ENCODE peak calls at places on chromosomes 1 and 21, in ten cellular contexts. M, S, V, R, I, G, H, P, B and O are unnamed samples.

GRCh38 chr1:173476197-173476663 is 905 bp upstream of the PRDX6 start:
- DNase-seq in R (no peak), S (no peak), H (no peak), G (no peak), M (no peak), B (no peak), V (no peak), P (no peak), I (no peak), O (no peak)

GRCh38 chr21:42330380-42331336 is 15.4 kb upstream of the TFF3 start:
- DNase-seq in M (no peak), I (no peak), B (no peak), H (peak), P (no peak), R (no peak), S (no peak), V (no peak), G (no peak), O (peak)

GRCh38 chr21:45559216-45560105 is 17.2 kb upstream of the SLC19A1 start:
- DNase-seq in I (no peak), P (no peak), S (no peak), V (peak), B (no peak), M (no peak), R (peak), H (no peak), G (peak), O (no peak)

GRCh38 chr1:84782881-84783280 is 92.6 kb upstream of the SSX2IP start:
- DNase-seq in I (no peak), P (no peak), G (no peak), B (no peak), M (no peak), H (no peak), R (no peak), S (no peak), V (no peak), O (no peak)

GRCh38 chr1:233230011-233230410 is 65.5 kb downstream of the PCNX2 start:
- DNase-seq in I (no peak), B (no peak), S (no peak), R (no peak), V (no peak), M (no peak), P (no peak), G (no peak), H (no peak), O (no peak)

GRCh38 chr1:178324003-178324402 is 172.8 kb downstream of the CLEC20A start:
- DNase-seq in B (no peak), M (no peak), H (no peak), V (no peak), G (no peak), R (no peak), P (no peak), I (no peak), S (no peak), O (no peak)

GRCh38 chr1:23916209-23917131 is 3.3 kb upstream of the CNR2 start:
- DNase-seq in H (peak), G (peak), R (peak), B (peak), M (peak), P (peak), I (peak), S (peak), V (no peak), O (peak)

GRCh38 chr1:20185834-20186782 is at the start of the genes PLA2G2C and UBXN10:
- DNase-seq in M (peak), R (peak), B (peak), P (no peak), V (no peak), G (peak), S (peak), H (peak), I (peak), O (no peak)

GRCh38 chr1:168320805-168321577 is 40.3 kb downstream of the TBX19 start:
- DNase-seq in I (peak), H (no peak), V (no peak), B (peak), P (no peak), R (no peak), M (no peak), G (peak), S (no peak), O (no peak)

GRCh38 chr1:245444181-245444580 is 289.4 kb downstream of the KIF26B start:
- DNase-seq in S (no peak), M (no peak), R (no peak), I (no peak), V (no peak), H (no peak), P (no peak), B (no peak), G (no peak), O (no peak)

GRCh38 chr1:116834605-116835004 is 75.1 kb upstream of the PTGFRN start:
- DNase-seq in B (no peak), V (no peak), R (no peak), S (no peak), I (no peak), G (no peak), H (no peak), M (no peak), P (no peak), O (no peak)

GRCh38 chr1:155717041-155717440 is 28.1 kb downstream of the DAP3 start:
- DNase-seq in P (no peak), S (no peak), H (no peak), B (no peak), I (no peak), V (no peak), R (no peak), G (no peak), M (no peak), O (no peak)

GRCh38 chr1:7513081-7513480 is 258.0 kb upstream of the VAMP3 start:
- DNase-seq in B (no peak), R (no peak), V (no peak), P (no peak), G (no peak), H (no peak), S (no peak), I (no peak), M (no peak), O (no peak)

GRCh38 chr1:59898927-59899326 is 27.6 kb downstream of the CYP2J2 start:
- DNase-seq in M (no peak), V (no peak), R (no peak), G (no peak), H (no peak), B (no peak), P (no peak), I (no peak), S (no peak), O (no peak)

GRCh38 chr1:236363237-236363636 is 30.8 kb upstream of the EDARADD start:
- DNase-seq in I (no peak), M (no peak), R (no peak), S (no peak), H (no peak), V (no peak), P (no peak), B (no peak), G (no peak), O (no peak)

GRCh38 chr1:69638673-69639072 is 71.0 kb downstream of the LRRC7 start:
- DNase-seq in G (no peak), P (no peak), V (no peak), I (no peak), B (no peak), M (no peak), R (no peak), S (no peak), H (no peak), O (no peak)

DNA sequence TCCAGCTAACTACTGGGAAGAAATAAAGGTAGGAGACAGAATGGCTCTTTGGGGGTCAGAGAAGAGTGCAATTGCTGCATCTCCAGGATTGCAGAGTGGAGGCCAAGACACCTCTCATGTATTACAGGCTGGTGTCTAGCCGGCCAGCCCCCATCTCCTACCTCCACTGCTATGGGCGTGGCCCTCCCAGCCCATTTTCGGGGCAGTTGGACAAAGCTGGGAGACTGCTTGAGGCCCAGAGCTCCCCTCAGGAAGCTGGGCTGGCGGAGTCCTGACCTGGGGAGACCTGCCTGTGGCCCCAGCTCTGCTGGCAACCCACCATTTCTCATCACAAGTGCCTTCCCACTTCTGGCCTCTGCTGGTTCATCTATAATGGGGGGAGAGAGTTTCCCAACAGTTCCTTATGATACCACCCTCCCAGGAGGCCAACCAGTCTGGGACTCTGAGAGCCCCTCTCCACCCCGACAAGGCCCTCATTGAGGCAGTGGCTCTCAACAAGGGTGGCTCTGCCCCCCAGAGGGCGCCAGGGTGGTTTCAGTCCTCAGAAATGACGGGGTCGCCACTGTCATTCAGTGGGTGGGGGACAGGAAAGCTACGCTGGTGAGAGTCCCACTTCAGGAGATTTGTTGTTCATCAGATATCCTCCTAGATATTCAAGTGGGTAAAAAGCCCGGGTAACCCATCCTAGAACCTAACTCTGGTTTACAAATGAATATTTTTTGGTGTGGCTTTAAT is 11.5 kb downstream of the RAP1GAP start:
- DNase-seq in P (no peak), I (no peak), G (no peak), V (no peak), R (no peak), M (no peak), B (no peak), H (no peak), S (no peak), O (no peak)
- TF ChIP-seq CTCF in P (no peak), I (no peak), G (no peak), V (no peak), R (no peak), M (no peak), B (no peak), H (no peak), S (no peak), O (no peak)

GRCh38 chr1:113616201-113616600 is 143.1 kb downstream of the PHTF1 start:
- DNase-seq in B (no peak), I (no peak), G (no peak), H (no peak), R (no peak), M (no peak), V (no peak), S (no peak), P (no peak), O (no peak)

GRCh38 chr1:113615425-113615824 is 143.9 kb downstream of the PHTF1 start:
- DNase-seq in B (no peak), G (no peak), R (no peak), S (no peak), H (no peak), P (no peak), M (no peak), I (no peak), V (no peak), O (no peak)

GRCh38 chr1:113608371-113608770 is 150.9 kb downstream of the PHTF1 start:
- DNase-seq in M (no peak), R (no peak), I (no peak), B (no peak), G (no peak), V (no peak), P (no peak), H (no peak), S (no peak), O (no peak)

GRCh38 chr1:113605099-113605498 is 154.2 kb downstream of the PHTF1 start:
- DNase-seq in S (no peak), V (no peak), P (no peak), M (no peak), G (no peak), H (no peak), I (no peak), B (no peak), R (no peak), O (no peak)

DNA sequence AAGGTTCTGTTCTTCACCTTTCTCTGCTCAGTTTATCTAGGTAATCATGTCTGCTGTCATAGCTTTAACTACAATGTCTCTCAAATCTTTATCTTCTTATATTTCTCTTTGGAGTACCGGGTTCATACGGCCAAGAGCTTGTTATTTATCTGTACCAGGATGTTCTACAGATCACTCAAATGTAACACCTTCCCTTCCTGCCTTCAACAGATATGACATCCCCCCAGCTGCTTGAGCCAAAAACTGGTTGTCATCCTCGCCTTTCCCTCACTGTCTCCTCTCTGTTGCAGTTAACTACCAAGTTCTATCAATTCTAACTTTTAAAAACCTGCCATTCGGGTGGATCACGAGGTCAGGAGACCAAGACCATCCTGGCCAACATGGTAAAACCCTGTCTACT is 148.9 kb downstream of the PHTF1 start:
- DNase-seq in P (no peak), S (no peak), H (no peak), V (no peak), R (no peak), M (no peak), I (no peak), B (no peak), G (no peak), O (no peak)
- TF ChIP-seq POLR2A in P (no peak), S (no peak), H (no peak), V (no peak), R (no peak), M (no peak), I (no peak), B (no peak), G (no peak), O (no peak)

DNA sequence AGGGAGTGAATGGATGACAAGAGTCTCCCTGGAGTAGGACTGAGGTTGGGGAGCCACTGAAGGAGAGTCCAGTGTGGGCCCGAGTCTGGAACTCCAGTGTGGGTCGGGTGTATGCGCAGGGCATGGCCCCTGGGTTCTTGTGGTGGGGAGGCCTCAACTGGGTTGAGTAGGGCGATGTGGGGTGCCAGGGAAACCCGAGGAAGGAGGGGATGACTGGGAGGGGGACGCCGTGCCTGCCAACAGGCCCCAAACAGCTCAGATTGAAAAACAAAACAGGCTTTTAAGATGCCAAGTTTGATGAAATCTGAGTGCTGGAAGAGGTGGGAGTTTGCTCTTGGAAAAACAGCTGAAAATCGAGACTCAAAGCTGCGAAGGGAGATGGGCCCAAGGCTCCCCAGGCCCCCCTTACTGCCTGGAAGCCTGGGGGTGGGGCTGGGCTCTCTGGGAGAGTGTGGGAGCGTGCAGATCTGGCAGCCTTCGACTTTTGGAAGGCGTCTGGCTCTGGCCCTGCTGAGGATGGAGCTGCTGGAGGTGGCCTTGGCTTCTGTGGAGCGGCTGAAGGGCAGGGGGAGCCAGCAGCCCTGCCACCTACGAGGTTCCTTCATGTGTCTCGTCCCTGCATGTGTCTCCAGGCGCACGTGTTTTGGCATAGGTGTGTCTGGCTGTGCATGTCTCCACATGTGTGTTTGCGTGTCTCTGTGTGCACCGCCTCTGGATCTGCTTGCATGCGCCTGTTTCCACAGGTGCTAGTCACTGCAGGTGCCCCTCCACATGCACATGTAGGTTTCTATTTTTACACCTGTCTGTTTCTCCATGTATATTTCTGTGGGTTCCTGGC is 33.3 kb downstream of the PTPRF start:
- DNase-seq in H (no peak), B (peak), P (peak), V (no peak), G (peak), S (no peak), R (no peak), M (peak), I (peak), O (no peak)
- H3K4me3 ChIP-seq in H (no peak), B (no peak), P (no peak), V (no peak), G (no peak), S (no peak), R (no peak), M (no peak), I (no peak), O (no peak)

DNA sequence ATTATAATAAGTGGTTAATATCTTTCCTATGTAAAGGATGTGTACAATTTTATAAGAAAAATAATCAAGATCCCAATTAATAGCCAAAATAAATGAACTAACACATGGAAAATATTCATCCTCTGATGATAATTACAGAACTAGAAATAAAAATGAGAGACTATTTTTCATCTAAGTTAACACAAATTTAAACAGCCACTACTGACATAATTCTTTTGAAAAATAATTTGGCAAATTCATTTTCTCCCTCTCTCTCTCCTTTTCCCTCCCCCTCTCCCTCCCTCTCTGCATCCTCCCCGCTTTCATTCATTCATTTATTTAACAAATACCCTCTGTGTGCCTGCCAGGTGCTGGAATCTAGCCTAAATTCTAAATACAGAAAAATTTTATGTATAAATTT is 10.3 kb upstream of the SFPQ start:
- DNase-seq in V (no peak), I (no peak), G (no peak), P (no peak), R (no peak), S (no peak), H (no peak), B (no peak), M (no peak), O (no peak)
- TF ChIP-seq CTCF in V (no peak), I (no peak), G (no peak), P (no peak), R (no peak), S (no peak), H (no peak), B (no peak), M (no peak), O (no peak)

GRCh38 chr1:151060241-151061011 is at the start of gene MLLT11:
- DNase-seq in V (no peak), I (peak), M (no peak), H (peak), P (peak), R (peak), S (no peak), G (peak), B (peak), O (no peak)
- TF ChIP-seq POLR2A in V (no peak), I (no peak), M (no peak), H (no peak), P (no peak), R (no peak), S (no peak), G (peak), B (peak), O (no peak)